ENCODE peak calls at places on chromosomes 6 and 20, in six cellular contexts. One of them, this sample, is unnamed. For H3K4me1, the result is how much of the 10 kb centered on the place peaks cover.

GRCh38 chr6:53628354-53629119 is 37.0 kb downstream of the KLHL31 start:
- DNase-seq in body of pancreas: no peak
- DNase-seq in IMR-90: peak
- DNase-seq in uterus: peak
- DNase-seq in K562: no peak
- DNase-seq in transverse colon: no peak
- DNase-seq in this sample: peak

GRCh38 chr6:15615837-15616236 is 47.0 kb downstream of the DTNBP1 start:
- DNase-seq in transverse colon: no peak
- DNase-seq in body of pancreas: no peak
- DNase-seq in uterus: no peak
- DNase-seq in K562: no peak
- DNase-seq in IMR-90: peak
- DNase-seq in this sample: no peak

GRCh38 chr6:109772961-109773431 is 81.9 kb downstream of the FIG4 start:
- DNase-seq in transverse colon: no peak
- DNase-seq in IMR-90: peak
- DNase-seq in body of pancreas: peak
- DNase-seq in K562: no peak
- DNase-seq in uterus: no peak
- DNase-seq in this sample: no peak

GRCh38 chr20:38084425-38084951 is 50.9 kb downstream of the RPRD1B start:
- DNase-seq in uterus: peak
- DNase-seq in body of pancreas: no peak
- DNase-seq in transverse colon: no peak
- DNase-seq in IMR-90: peak
- DNase-seq in K562: peak
- DNase-seq in this sample: peak

GRCh38 chr20:34415079-34415478 is 52.0 kb downstream of the ITCH start:
- DNase-seq in transverse colon: peak
- DNase-seq in IMR-90: no peak
- DNase-seq in K562: no peak
- DNase-seq in uterus: no peak
- DNase-seq in body of pancreas: no peak
- DNase-seq in this sample: no peak

GRCh38 chr6:7156666-7157278 is 49.0 kb downstream of the RREB1 start:
- DNase-seq in IMR-90: peak
- DNase-seq in body of pancreas: no peak
- DNase-seq in K562: no peak
- DNase-seq in transverse colon: no peak
- DNase-seq in uterus: no peak
- DNase-seq in this sample: no peak

GRCh38 chr6:110813813-110814487 is 1.3 kb downstream of the CDK19 start:
- DNase-seq in K562: no peak
- DNase-seq in IMR-90: no peak
- DNase-seq in uterus: no peak
- DNase-seq in body of pancreas: no peak
- DNase-seq in transverse colon: peak
- DNase-seq in this sample: peak

GRCh38 chr6:142845624-142846458 is 99.1 kb downstream of the HIVEP2 start:
- DNase-seq in body of pancreas: peak
- DNase-seq in K562: peak
- DNase-seq in IMR-90: peak
- DNase-seq in transverse colon: peak
- DNase-seq in uterus: peak
- DNase-seq in this sample: peak

GRCh38 chr20:5719861-5720401 is 30.3 kb upstream of the SHLD1 start:
- DNase-seq in uterus: no peak
- DNase-seq in body of pancreas: no peak
- DNase-seq in transverse colon: no peak
- DNase-seq in IMR-90: peak
- DNase-seq in K562: peak
- DNase-seq in this sample: no peak

GRCh38 chr6:127520061-127520460 is 926 bp upstream of the MTCL3 start:
- DNase-seq in IMR-90: peak
- DNase-seq in body of pancreas: no peak
- DNase-seq in K562: no peak
- DNase-seq in uterus: no peak
- DNase-seq in transverse colon: no peak
- DNase-seq in this sample: no peak

GRCh38 chr6:127518212-127518709 is 874 bp downstream of the MTCL3 start:
- DNase-seq in body of pancreas: no peak
- DNase-seq in K562: no peak
- DNase-seq in transverse colon: no peak
- DNase-seq in IMR-90: no peak
- DNase-seq in uterus: no peak
- DNase-seq in this sample: no peak

GRCh38 chr6:127518710-127519468 is at the start of gene MTCL3:
- DNase-seq in transverse colon: no peak
- DNase-seq in K562: no peak
- DNase-seq in body of pancreas: no peak
- DNase-seq in IMR-90: peak
- DNase-seq in uterus: no peak
- DNase-seq in this sample: no peak

GRCh38 chr6:127517698-127518097 is 1.4 kb downstream of the MTCL3 start:
- DNase-seq in transverse colon: no peak
- DNase-seq in IMR-90: no peak
- DNase-seq in uterus: no peak
- DNase-seq in K562: no peak
- DNase-seq in body of pancreas: no peak
- DNase-seq in this sample: no peak

DNA sequence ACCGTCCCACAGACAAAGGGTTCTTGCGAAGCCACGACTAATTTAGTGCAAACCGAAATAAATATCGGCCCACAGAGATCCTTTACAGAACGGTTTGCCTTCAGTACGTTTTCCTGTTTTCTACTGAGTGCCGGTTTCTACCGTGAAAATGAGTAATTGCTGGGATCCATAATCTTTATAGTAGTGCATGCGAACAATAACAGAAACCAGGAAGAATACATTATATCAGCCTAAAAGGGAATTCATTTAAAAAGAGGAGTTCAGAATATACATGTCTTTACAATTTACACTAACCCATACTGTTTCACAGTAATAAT is 292 bp upstream of the MTCL3 start:
- DNase-seq in transverse colon: no peak
- DNase-seq in uterus: no peak
- DNase-seq in body of pancreas: no peak
- DNase-seq in IMR-90: no peak
- DNase-seq in K562: no peak
- DNase-seq in this sample: no peak
- H3K27ac ChIP-seq in transverse colon: no peak
- H3K27ac ChIP-seq in uterus: no peak
- H3K27ac ChIP-seq in body of pancreas: no peak
- H3K27ac ChIP-seq in IMR-90: no peak
- H3K27ac ChIP-seq in K562: no peak
- H3K27ac ChIP-seq in this sample: no peak

GRCh38 chr6:3337521-3338350 is 79.0 kb downstream of the PSMG4 start:
- DNase-seq in body of pancreas: no peak
- DNase-seq in uterus: no peak
- DNase-seq in K562: peak
- DNase-seq in transverse colon: no peak
- DNase-seq in IMR-90: peak
- DNase-seq in this sample: no peak
- H3K4me1 ChIP-seq in body of pancreas: half or more
- H3K4me1 ChIP-seq in uterus: under half
- H3K4me1 ChIP-seq in K562: under half
- H3K4me1 ChIP-seq in transverse colon: half or more
- H3K4me1 ChIP-seq in IMR-90: under half
- H3K4me1 ChIP-seq in this sample: under half

GRCh38 chr20:49706548-49707517 is 6.8 kb downstream of the B4GALT5 start:
- DNase-seq in IMR-90: no peak
- DNase-seq in uterus: no peak
- DNase-seq in transverse colon: peak
- DNase-seq in body of pancreas: no peak
- DNase-seq in K562: peak
- DNase-seq in this sample: no peak
- TF ChIP-seq POLR2A in IMR-90: no peak
- TF ChIP-seq POLR2A in uterus: no peak
- TF ChIP-seq POLR2A in transverse colon: peak
- TF ChIP-seq POLR2A in body of pancreas: no peak
- TF ChIP-seq POLR2A in K562: no peak
- TF ChIP-seq POLR2A in this sample: no peak

DNA sequence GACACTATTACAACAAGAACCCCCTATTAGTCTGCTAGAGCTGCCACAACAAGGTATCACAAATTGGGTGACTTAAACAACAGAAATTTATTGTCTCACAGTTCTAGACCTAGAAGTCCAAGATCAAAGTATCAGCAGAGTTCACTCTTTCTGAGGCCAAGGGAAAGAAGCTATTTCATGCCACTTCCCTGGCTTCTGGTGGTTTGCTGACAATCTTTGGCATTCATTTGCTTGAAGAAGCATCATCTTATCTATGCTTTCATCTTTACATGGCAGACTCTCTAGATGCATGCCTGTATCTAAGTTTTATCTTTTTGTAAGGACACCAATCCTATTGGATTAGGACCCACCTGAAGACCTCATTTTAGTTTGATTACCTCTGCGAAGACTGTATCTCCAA is 296.8 kb upstream of the MARCKS start:
- DNase-seq in transverse colon: no peak
- DNase-seq in body of pancreas: no peak
- DNase-seq in uterus: no peak
- DNase-seq in K562: no peak
- DNase-seq in IMR-90: no peak
- DNase-seq in this sample: no peak
- H3K27ac ChIP-seq in transverse colon: no peak
- H3K27ac ChIP-seq in body of pancreas: no peak
- H3K27ac ChIP-seq in uterus: no peak
- H3K27ac ChIP-seq in K562: no peak
- H3K27ac ChIP-seq in IMR-90: no peak
- H3K27ac ChIP-seq in this sample: no peak

This sample was measured in prostate gland.